ENCODE peak calls at places on chromosomes 7 and 10, in five cellular contexts. Z is cardiac fibroblast, O is IMR-90, G is ecto neural progenitor cell, S is fibroblast of mammary gland. D is an unnamed sample.

GRCh38 chr7:140899883-140900282 is 24.8 kb downstream of the BRAF start:
- DNase-seq in Z (no peak), O (no peak), G (no peak), S (no peak), D (no peak)

GRCh38 chr10:13959443-13960359 is 371.0 kb downstream of the FRMD4A start:
- DNase-seq in Z (peak), O (no peak), G (no peak), S (no peak), D (no peak)

GRCh38 chr7:3995187-3995586 is 686.9 kb upstream of the FOXK1 start:
- DNase-seq in Z (no peak), O (no peak), G (peak), S (no peak), D (no peak)

GRCh38 chr10:18505719-18506118 is 145.7 kb downstream of the NSUN6 start:
- DNase-seq in Z (peak), O (peak), G (no peak), S (peak), D (no peak)

GRCh38 chr7:40470111-40470736 is 335.4 kb downstream of the SUGCT start:
- DNase-seq in Z (no peak), O (peak), G (no peak), S (peak), D (peak)

GRCh38 chr7:41816111-41816510 is 113.2 kb upstream of the INHBA start:
- DNase-seq in Z (no peak), O (no peak), G (no peak), S (no peak), D (no peak)

GRCh38 chr7:123351027-123351426 is 151.3 kb upstream of the SLC13A1 start:
- DNase-seq in Z (no peak), O (no peak), G (no peak), S (no peak), D (no peak)

GRCh38 chr7:149027560-149028345 is 552 bp downstream of the PDIA4 start:
- DNase-seq in Z (peak), O (peak), G (no peak), S (peak), D (peak)

GRCh38 chr10:29517352-29517923 is 117.3 kb downstream of the SVIL start:
- DNase-seq in Z (peak), O (peak), G (peak), S (peak), D (no peak)

GRCh38 chr7:37943905-37944736 is 23.7 kb downstream of the EPDR1 start:
- DNase-seq in Z (no peak), O (no peak), G (no peak), S (no peak), D (no peak)

GRCh38 chr10:30756151-30756550 is 126.6 kb upstream of the LYZL2 start:
- DNase-seq in Z (no peak), O (no peak), G (no peak), S (no peak), D (no peak)

GRCh38 chr7:128917061-128917460 is 6.6 kb upstream of the KCP start:
- DNase-seq in Z (no peak), O (no peak), G (peak), S (no peak), D (peak)

GRCh38 chr7:140062528-140063299 is at the start of gene PARP12:
- DNase-seq in Z (peak), O (peak), G (peak), S (peak), D (peak)

GRCh38 chr10:112919721-112920120 is 30.3 kb upstream of the TCF7L2 start:
- DNase-seq in Z (peak), O (peak), G (no peak), S (peak), D (no peak)

GRCh38 chr10:78765726-78766335 is 302.9 kb upstream of the ZMIZ1 start:
- DNase-seq in Z (no peak), O (no peak), G (no peak), S (no peak), D (peak)

GRCh38 chr10:116669832-116670644 is 49.3 kb downstream of the PNLIPRP2 start:
- DNase-seq in Z (peak), O (no peak), G (peak), S (no peak), D (no peak)

GRCh38 chr7:75054744-75055527 is 18.7 kb downstream of the RCC1L start:
- DNase-seq in Z (peak), O (peak), G (no peak), S (peak), D (peak)

GRCh38 chr7:140003913-140004382 is 58.8 kb downstream of the PARP12 start:
- DNase-seq in Z (peak), O (peak), G (no peak), S (peak), D (peak)

D was measured in tibial artery.